ENCODE peak calls at places on chromosomes 4 and X, in four cellular contexts. P, S, F and Z are unnamed samples.

GRCh38 chr4:22454955-22455354 is 60.9 kb downstream of the ADGRA3 start:
- DNase-seq in F (no peak), S (no peak), P (no peak), Z (no peak)

GRCh38 chr4:73345399-73345975 is 58.6 kb upstream of the ALB start:
- DNase-seq in P (no peak), F (no peak), S (no peak), Z (no peak)

GRCh38 chrX:153878969-153879653 is 6.9 kb downstream of the L1CAM start:
- DNase-seq in F (no peak), P (no peak), S (no peak), Z (peak; percentile 27)

GRCh38 chr4:5890063-5890727 is 2.7 kb downstream of the CRMP1 start:
- DNase-seq in P (peak; percentile 90), F (no peak), S (no peak), Z (peak; percentile 85)

GRCh38 chrX:98490670-98491069 is 1607.0 kb downstream of the RPA4 start:
- DNase-seq in F (no peak), S (no peak), P (no peak), Z (no peak)

GRCh38 chr4:51844157-51845054 is 1.5 kb downstream of the DCUN1D4 start:
- DNase-seq in F (peak; percentile 83), P (peak; percentile 86), S (peak; percentile 57), Z (peak; percentile 57)

GRCh38 chr4:99321241-99322191 is at the start of gene ADH1B:
- DNase-seq in S (no peak), P (no peak), F (no peak), Z (peak; percentile 5)

GRCh38 chr4:11592276-11592675 is 163.6 kb upstream of the HS3ST1 start:
- DNase-seq in F (no peak), P (no peak), S (no peak), Z (no peak)

GRCh38 chr4:2849267-2850140 is 5.9 kb downstream of the ADD1 start:
- DNase-seq in F (no peak), S (no peak), P (no peak), Z (no peak)

GRCh38 chr4:15479913-15480185 is 10.2 kb downstream of the CC2D2A start:
- DNase-seq in F (no peak), P (no peak), S (no peak), Z (no peak)

GRCh38 chr4:52824270-52824602 is 37.9 kb upstream of the RASL11B start:
- DNase-seq in S (no peak), P (no peak), F (no peak), Z (no peak)

GRCh38 chr4:171981185-171981584 is 168.0 kb downstream of the GALNTL6 start:
- DNase-seq in F (no peak), P (no peak), S (no peak), Z (no peak)

GRCh38 chrX:15522464-15522863 is 21.9 kb downstream of the BMX start:
- DNase-seq in S (no peak), F (no peak), P (no peak), Z (no peak)

GRCh38 chr4:85500110-85500867 is 25.3 kb downstream of the ARHGAP24 start:
- DNase-seq in P (no peak), F (no peak), S (no peak), Z (no peak)

GRCh38 chr4:123599920-123600394 is 203.4 kb downstream of the SPRY1 start:
- DNase-seq in F (no peak), P (peak; percentile 51), S (peak; percentile 41), Z (peak; percentile 77)

GRCh38 chr4:10283761-10284160 is 167.2 kb upstream of the WDR1 start:
- DNase-seq in F (no peak), P (no peak), S (no peak), Z (no peak)

GRCh38 chrX:132208422-132208821 is 10.8 kb downstream of the RAP2C start:
- DNase-seq in S (no peak), P (no peak), F (no peak), Z (no peak)

GRCh38 chrX:11159149-11159548 is 48.0 kb downstream of the HCCS start:
- DNase-seq in S (peak; percentile 15), F (no peak), P (no peak), Z (no peak)

GRCh38 chrX:47146121-47146935 is 1.3 kb downstream of the RBM10 start:
- DNase-seq in F (no peak), P (no peak), S (no peak), Z (no peak)

GRCh38 chrX:45591650-45592049 is 391.0 kb upstream of the DIPK2B start:
- DNase-seq in P (no peak), F (no peak), S (no peak), Z (no peak)

GRCh38 chr4:144583658-144584057 is 62.3 kb upstream of the HHIP start:
- DNase-seq in P (no peak), F (no peak), S (no peak), Z (no peak)

GRCh38 chr4:77372375-77372774 is 215.4 kb downstream of the CCNG2 start:
- DNase-seq in F (no peak), S (no peak), P (no peak), Z (no peak)

GRCh38 chrX:40148439-40149285 is 50.9 kb upstream of the BCOR start:
- DNase-seq in P (peak; percentile 45), F (no peak), S (peak; percentile 49), Z (no peak)

GRCh38 chr4:25787891-25788331 is 74.9 kb downstream of the SEL1L3 start:
- DNase-seq in P (no peak), S (no peak), F (no peak), Z (no peak)

GRCh38 chr4:102620697-102621497 is 119.7 kb downstream of the NFKB1 start:
- DNase-seq in P (no peak), F (peak; percentile 76), S (peak; percentile 52), Z (no peak)

GRCh38 chr4:38868055-38868965 is 704 bp downstream of the FAM114A1 start:
- DNase-seq in S (peak; percentile 20), F (no peak), P (peak; percentile 59), Z (no peak)

GRCh38 chrX:130079824-130080406 is 30.4 kb downstream of the ELF4 start:
- DNase-seq in F (peak; percentile 26), S (peak; percentile 46), P (no peak), Z (no peak)

GRCh38 chrX:19810809-19811208 is 76.6 kb downstream of the SH3KBP1 start:
- DNase-seq in P (no peak), S (no peak), F (no peak), Z (no peak)

GRCh38 chrX:136954930-136955329 is 74.4 kb upstream of the RBMX start:
- DNase-seq in S (peak; percentile 11), P (no peak), F (peak; percentile 0), Z (no peak)

GRCh38 chrX:42955349-42955748 is 177.4 kb upstream of the PPP1R2C start:
- DNase-seq in F (no peak), P (no peak), S (no peak), Z (no peak)

GRCh38 chrX:112941209-112941788 is 100.7 kb upstream of the AMOT start:
- DNase-seq in P (no peak), F (no peak), S (no peak), Z (no peak)

GRCh38 chr4:112509243-112510190 is 6.5 kb downstream of the NEUROG2 start:
- DNase-seq in F (no peak), S (no peak), P (peak; percentile 66), Z (no peak)

GRCh38 chrX:47562615-47563243 is 1.7 kb downstream of the ARAF start:
- DNase-seq in S (no peak), P (no peak), F (no peak), Z (no peak)

GRCh38 chr4:126533176-126533575 is 1099.6 kb upstream of the INTU start:
- DNase-seq in S (no peak), F (no peak), P (no peak), Z (no peak)

GRCh38 chrX:43970528-43970927 is 2.7 kb downstream of the NDP start:
- DNase-seq in P (no peak), S (no peak), F (no peak), Z (no peak)

GRCh38 chr4:168304744-168305459 is 13.7 kb downstream of the DDX60 start:
- DNase-seq in P (no peak), F (no peak), S (no peak), Z (no peak)
- TF ChIP-seq YY1 in P (no peak), F (no peak), S (no peak), Z (no peak)

GRCh38 chrX:107676559-107677378 is 48.5 kb downstream of the PRPS1 start:
- DNase-seq in F (peak; percentile 78), P (no peak), S (peak; percentile 69), Z (no peak)

GRCh38 chrX:107677909-107678308 is 49.6 kb downstream of the PRPS1 start:
- DNase-seq in S (no peak), P (no peak), F (no peak), Z (no peak)

GRCh38 chrX:107677501-107677901 is 49.2 kb downstream of the PRPS1 start:
- DNase-seq in P (no peak), S (no peak), F (no peak), Z (no peak)

GRCh38 chrX:107675823-107676555 is 47.7 kb downstream of the PRPS1 start:
- DNase-seq in S (no peak), P (no peak), F (no peak), Z (no peak)

GRCh38 chrX:107678957-107679740 is 50.8 kb downstream of the PRPS1 start:
- DNase-seq in P (no peak), F (no peak), S (peak; percentile 35), Z (no peak)
- H3K4me3 ChIP-seq in P (no peak overlapping the region), F (no peak overlapping the region), S (no peak overlapping the region), Z (no peak overlapping the region)

DNA sequence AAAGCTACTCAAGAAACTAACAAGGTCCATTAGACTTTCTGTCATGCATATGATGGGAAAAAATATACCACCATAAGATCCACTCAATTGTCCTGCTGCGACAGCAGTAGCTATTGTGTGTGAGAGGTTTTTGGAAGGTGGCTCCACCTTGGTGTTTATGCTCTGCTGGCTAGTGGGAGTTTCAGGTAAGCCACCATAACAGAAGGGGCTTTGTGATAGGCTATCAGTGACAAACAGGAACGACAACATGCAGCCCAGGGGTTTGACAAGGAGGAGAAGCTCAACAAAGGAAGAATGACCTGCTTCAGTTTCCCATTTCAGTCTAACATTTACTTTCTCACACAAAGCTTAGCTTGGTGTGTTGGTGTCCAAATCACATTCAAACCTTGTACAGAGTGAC is 182.6 kb downstream of the ATOH1 start:
- DNase-seq in P (no peak), S (peak; percentile 41), F (no peak), Z (no peak)
- TF ChIP-seq YY1 in P (no peak), S (no peak), F (no peak), Z (no peak)

DNA sequence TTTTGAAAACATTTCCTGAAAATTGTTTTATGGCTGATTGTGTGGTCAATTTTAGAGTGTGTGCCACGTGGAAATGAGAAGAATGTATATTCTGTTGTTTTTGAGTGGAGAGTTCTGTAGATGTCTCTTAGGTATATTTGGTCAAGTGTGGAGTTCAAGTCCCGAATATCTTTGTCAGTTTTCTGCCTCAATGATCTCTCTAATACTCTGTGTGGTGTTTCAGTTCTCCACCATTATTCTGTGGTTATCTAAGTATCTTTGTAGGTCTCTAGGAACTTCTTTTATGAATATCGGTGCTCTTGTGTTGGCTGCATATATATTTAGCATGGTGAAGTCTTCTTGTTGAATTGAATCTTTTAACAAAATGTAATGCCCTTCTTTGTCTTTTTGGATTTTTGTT is 113.3 kb downstream of the LINC00632 start:
- DNase-seq in S (no peak), F (no peak), P (no peak), Z (no peak)
- H3K4me3 ChIP-seq in S (no peak overlapping the region), F (no peak overlapping the region), P (no peak overlapping the region), Z (no peak overlapping the region)

GRCh38 chrX:73028876-73029275 is 26.1 kb downstream of the PABPC1L2B start:
- DNase-seq in F (no peak), P (no peak), S (no peak), Z (no peak)
- TF ChIP-seq YY1 in F (no peak), P (no peak), S (no peak), Z (no peak)

GRCh38 chr4:95318044-95318443 is 230.7 kb downstream of the UNC5C start:
- DNase-seq in S (no peak), F (no peak), P (no peak), Z (no peak)
- H3K4me3 ChIP-seq in S (no peak overlapping the region), F (no peak overlapping the region), P (no peak overlapping the region), Z (no peak overlapping the region)